ENCODE peak calls at places on chromosome 1, in five cellular contexts. V, Y, G, W and I are unnamed samples.

GRCh38 chr1:100328133-100328532 is 24.2 kb upstream of the CDC14A start:
- DNase-seq in W (no peak), Y (no peak), G (no peak), V (no peak), I (no peak)

GRCh38 chr1:236401698-236402097 is 7.6 kb downstream of the EDARADD start:
- DNase-seq in V (no peak), W (no peak), G (no peak), Y (no peak), I (no peak)

GRCh38 chr1:67679691-67680090 is 5.3 kb upstream of the GADD45A start:
- DNase-seq in Y (peak), W (no peak), G (no peak), V (peak), I (peak)

GRCh38 chr1:45767035-45767434 is 16.6 kb upstream of the IPP start:
- DNase-seq in Y (peak), G (no peak), W (no peak), V (peak), I (peak)

GRCh38 chr1:184388671-184389292 is 2.0 kb downstream of the C1orf21 start:
- DNase-seq in W (no peak), G (no peak), V (no peak), Y (no peak), I (no peak)

GRCh38 chr1:60764489-60764888 is 317.9 kb upstream of the NFIA start:
- DNase-seq in W (no peak), Y (no peak), V (no peak), G (no peak), I (no peak)

GRCh38 chr1:62196091-62196690 is 1.5 kb downstream of the L1TD1 start:
- DNase-seq in G (no peak), Y (no peak), V (no peak), W (no peak), I (no peak)

GRCh38 chr1:208185801-208186201 is 58.4 kb downstream of the PLXNA2 start:
- DNase-seq in W (no peak), G (no peak), V (peak), Y (peak), I (no peak)

GRCh38 chr1:39407889-39408640 is 83.4 kb upstream of the BMP8A start:
- DNase-seq in V (no peak), W (no peak), Y (no peak), G (no peak), I (no peak)

GRCh38 chr1:2106681-2107405 is 56.6 kb downstream of the PRKCZ start:
- DNase-seq in Y (no peak), W (no peak), G (no peak), V (no peak), I (no peak)

GRCh38 chr1:109793486-109794318 is 30.0 kb upstream of the EPS8L3 start:
- DNase-seq in V (peak), G (peak), W (no peak), Y (peak), I (peak)

GRCh38 chr1:228500901-228501871 is 14.0 kb downstream of the RNF187 start:
- DNase-seq in Y (peak), V (peak), G (peak), W (peak), I (peak)
- H3K4me3 ChIP-seq in Y (no peak), V (no peak), G (peak), W (peak), I (no peak)

GRCh38 chr1:200891774-200892157 is 2.9 kb upstream of the INAVA start:
- DNase-seq in G (no peak), Y (no peak), W (no peak), V (no peak), I (no peak)

GRCh38 chr1:200890027-200890426 is 4.7 kb upstream of the INAVA start:
- DNase-seq in G (no peak), V (no peak), Y (no peak), W (no peak), I (no peak)

GRCh38 chr1:200892546-200892945 is 2.2 kb upstream of the INAVA start:
- DNase-seq in Y (no peak), V (no peak), G (no peak), W (no peak), I (no peak)

GRCh38 chr1:200889571-200889970 is 5.1 kb upstream of the INAVA start:
- DNase-seq in V (no peak), G (no peak), W (no peak), Y (no peak), I (no peak)

DNA sequence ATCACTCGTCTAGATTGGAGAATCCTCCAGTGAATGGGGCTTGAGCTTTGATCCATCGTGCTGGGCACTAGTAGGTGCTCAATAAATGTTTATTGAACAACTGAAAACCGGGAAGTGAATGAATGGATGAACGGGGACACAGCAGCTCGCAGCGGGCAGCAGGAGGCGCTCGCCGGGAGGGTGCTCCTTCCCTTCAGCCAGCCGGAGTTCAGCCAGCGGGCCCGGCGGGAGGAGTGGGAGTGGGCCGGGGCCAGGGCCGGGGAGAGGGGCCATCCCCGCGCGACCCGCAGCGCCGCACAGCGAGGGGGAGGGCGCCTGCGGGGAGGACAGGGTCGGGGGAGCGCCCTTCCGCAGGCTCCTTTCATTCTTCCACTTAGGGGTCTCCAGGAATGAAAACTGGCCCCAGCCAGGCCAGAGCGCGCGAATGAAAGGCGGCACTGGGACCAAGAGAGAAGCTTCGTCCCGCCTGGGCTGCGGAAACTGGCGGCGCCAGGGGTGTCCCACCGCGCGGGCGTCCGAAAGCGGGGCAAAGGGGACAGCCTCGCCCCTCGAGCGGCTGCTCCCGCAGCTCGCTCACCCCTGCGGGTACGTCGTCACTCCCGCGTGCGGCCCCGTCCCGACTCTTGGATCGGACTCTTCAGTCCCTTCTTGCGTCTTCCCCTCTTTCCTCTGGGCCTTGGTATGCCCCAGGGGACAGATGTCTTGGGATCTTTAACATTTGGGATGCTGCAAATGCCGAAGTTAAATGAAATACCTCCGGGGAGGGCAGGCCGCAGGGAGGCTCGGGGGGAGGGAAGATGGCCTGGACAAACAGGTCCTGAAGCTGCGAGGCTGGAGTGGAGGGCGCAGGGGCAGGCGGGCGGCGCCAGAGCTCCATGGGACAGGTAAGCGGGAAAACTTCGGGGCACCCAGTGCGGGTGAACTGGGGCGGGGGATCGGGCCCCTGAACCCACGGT is 3.6 kb upstream of the INAVA start:
- DNase-seq in V (peak), Y (peak), G (no peak), W (no peak), I (peak)
- H3K4me3 ChIP-seq in V (peak), Y (peak), G (peak), W (peak), I (peak)

DNA sequence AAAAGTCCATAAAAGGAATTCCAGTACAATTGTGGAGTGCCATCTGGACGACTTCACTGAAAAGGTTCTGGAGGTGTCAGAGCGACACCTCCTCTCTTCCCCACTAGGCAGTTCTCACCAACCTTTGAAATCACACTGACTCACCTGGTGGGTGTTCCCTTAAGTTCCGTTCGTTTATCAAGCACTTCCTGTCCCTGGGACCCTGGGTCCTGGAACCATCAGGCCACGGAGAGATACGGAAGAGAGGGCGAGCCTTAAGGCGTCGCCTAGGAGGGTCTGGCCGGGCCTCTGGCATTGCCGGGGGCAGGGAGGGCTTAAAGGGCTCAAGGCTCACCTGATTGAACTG is 318 bp downstream of the SPAG17 start:
- DNase-seq in G (no peak), Y (no peak), V (peak), W (no peak), I (no peak)
- H3K4me3 ChIP-seq in G (no peak), Y (peak), V (no peak), W (peak), I (peak)

DNA sequence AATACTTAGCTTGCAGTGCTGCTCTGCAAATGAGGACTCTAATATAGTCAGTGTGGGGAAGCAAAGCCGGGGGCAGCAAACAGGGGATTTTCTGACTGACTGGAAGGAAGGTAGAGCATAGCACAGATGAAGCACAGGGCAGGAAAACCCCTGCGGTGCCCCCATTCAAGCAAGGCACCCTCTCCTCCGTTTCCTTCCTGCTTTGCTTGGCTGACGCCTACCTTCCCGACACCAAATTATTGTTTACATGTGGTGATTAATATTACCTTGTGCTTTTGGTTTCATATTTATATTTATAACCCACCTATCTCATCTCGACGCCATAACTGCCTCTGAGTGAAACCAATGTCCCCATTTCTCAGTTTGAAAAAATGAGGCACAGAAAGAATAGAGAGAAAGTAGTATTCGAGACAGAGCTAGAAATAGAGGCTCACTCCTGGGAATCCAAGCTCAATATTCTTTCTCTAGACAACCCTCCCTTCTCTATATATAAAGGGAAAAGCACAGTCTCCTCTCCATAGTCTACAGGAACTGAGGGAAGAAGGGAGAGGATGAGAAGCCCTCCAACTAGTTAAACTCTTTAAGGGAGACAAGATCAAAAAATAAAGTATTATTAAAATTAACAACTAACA is 41.3 kb downstream of the PIK3C2B start:
- DNase-seq in W (no peak), Y (no peak), G (peak), V (no peak), I (no peak)
- H3K4me3 ChIP-seq in W (no peak), Y (no peak), G (peak), V (no peak), I (no peak)

DNA sequence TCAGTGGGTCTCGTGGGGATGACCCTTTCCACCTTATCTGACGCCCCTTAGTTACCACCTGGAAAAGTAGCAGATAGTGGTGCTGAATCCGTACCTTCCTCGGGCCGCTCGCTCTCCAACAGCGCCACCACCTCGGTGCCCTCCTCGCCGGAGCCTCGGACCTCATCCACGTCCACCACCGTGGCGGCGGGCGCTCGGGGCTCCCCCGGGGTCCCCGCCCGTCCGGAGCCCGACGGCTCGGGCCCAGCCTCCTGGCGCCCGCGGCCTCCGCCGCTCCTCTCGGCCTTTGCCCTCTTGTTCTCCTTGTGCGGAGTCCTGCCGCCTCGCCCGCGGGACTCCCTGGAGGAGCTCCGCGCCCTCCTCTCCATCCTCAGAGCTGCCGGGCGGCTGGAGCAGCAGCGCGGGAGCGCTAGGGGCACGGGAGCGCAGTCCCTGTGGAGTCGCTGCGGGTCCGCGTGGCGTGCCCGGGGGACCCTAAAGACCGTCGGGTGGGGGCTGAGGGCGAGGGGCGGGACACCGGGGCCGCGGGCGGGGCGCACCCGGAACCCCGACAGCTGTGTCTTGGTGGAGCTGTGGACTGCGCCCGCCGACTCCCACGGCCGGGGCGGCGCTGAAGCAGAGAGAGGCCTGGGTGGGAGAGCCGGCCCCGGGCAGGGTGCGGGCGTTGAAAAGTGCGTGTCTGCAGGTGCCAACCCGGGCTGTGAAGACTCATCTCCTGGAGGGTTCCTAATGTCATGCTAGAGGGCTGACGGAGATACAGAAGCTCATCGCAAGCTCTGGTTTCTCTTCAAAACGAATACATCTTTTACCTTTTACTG is at the start of gene NPHS2:
- DNase-seq in G (no peak), V (no peak), W (no peak), Y (no peak), I (no peak)
- H3K4me3 ChIP-seq in G (no peak), V (no peak), W (peak), Y (no peak), I (no peak)